ENCODE peak calls at places on chromosomes 4 and X, in ten cellular contexts. W, R, J, T, Z, S, Y, M, F and L are unnamed samples.

GRCh38 chr4:23084559-23085248 is 392.0 kb downstream of the GBA3 start:
- DNase-seq in W (no peak), R (no peak), J (no peak), T (no peak), Z (peak), S (no peak), Y (no peak), M (no peak), F (no peak), L (no peak)

GRCh38 chr4:107164962-107165361 is 128.8 kb upstream of the DKK2 start:
- DNase-seq in W (no peak), R (no peak), J (no peak), T (no peak), Z (no peak), S (no peak), Y (no peak), M (no peak), F (no peak), L (no peak)

GRCh38 chr4:128917781-128918180 is 108.3 kb downstream of the JADE1 start:
- DNase-seq in W (no peak), R (no peak), J (peak), T (no peak), Z (no peak), S (no peak), Y (no peak), M (no peak), F (no peak), L (no peak)

GRCh38 chr4:113059783-113060182 is 10.3 kb downstream of the ANK2 start:
- DNase-seq in W (no peak), R (no peak), J (no peak), T (no peak), Z (no peak), S (no peak), Y (no peak), M (no peak), F (no peak), L (no peak)

GRCh38 chrX:21932277-21932996 is 8.1 kb upstream of the SMS start:
- DNase-seq in W (peak), R (no peak), J (no peak), T (no peak), Z (no peak), S (no peak), Y (no peak), M (no peak), F (no peak), L (no peak)

GRCh38 chr4:144189121-144189520 is 48.6 kb upstream of the GYPA start:
- DNase-seq in W (no peak), R (no peak), J (no peak), T (no peak), Z (no peak), S (no peak), Y (no peak), M (no peak), F (no peak), L (no peak)

GRCh38 chr4:41977709-41978108 is 3.8 kb upstream of the DCAF4L1 start:
- DNase-seq in W (peak), R (no peak), J (no peak), T (no peak), Z (no peak), S (no peak), Y (no peak), M (no peak), F (no peak), L (no peak)

GRCh38 chrX:123738378-123738955 is 5.6 kb upstream of the THOC2 start:
- DNase-seq in W (no peak), R (no peak), J (no peak), T (no peak), Z (no peak), S (no peak), Y (no peak), M (no peak), F (no peak), L (no peak)

GRCh38 chrX:20974326-20974725 is 399.9 kb upstream of the CNKSR2 start:
- DNase-seq in W (no peak), R (no peak), J (no peak), T (no peak), Z (no peak), S (no peak), Y (no peak), M (no peak), F (no peak), L (no peak)

GRCh38 chrX:30865020-30865419 is 24.0 kb downstream of the TAB3 start:
- DNase-seq in W (no peak), R (no peak), J (peak), T (no peak), Z (peak), S (no peak), Y (peak), M (no peak), F (no peak), L (no peak)

DNA sequence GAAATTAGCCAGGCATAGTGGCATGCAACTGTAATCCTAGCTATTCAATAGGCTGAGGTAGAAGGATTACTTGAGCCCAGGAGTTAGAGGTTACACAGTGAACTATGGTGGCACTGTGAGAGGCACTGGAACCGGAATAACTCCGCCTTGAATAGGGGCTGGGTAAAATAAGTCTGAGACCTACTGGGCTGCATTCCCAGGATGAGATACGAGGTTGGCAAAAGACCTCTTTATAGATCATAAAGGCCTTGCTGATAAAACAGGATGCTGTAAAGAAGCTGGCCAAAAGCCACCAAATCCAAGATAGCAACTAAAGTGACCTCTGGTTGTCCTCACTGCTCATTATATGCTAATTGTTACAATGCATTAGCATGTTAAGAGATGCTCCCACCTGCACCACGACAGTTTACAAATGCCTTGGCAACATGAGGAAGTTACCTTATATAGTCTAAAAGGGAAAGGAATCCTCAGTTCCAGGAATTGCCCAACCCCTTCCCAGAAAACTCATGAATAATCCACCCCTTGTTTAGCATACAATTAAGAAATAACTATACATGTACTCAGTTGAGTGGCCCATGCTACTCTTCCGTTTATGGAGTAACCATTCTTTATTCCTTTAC is 88.6 kb downstream of the CENPC start:
- DNase-seq in W (no peak), R (no peak), J (no peak), T (no peak), Z (no peak), S (no peak), Y (no peak), M (no peak), F (no peak), L (no peak)
- TF ChIP-seq CTCF in W (no peak), R (no peak), J (no peak), T (no peak), Z (no peak), S (no peak), Y (no peak), M (no peak), F (no peak), L (no peak)

GRCh38 chr4:173827707-173828106 is 297.7 kb upstream of the HAND2 start:
- DNase-seq in W (no peak), R (no peak), J (no peak), T (no peak), Z (peak), S (no peak), Y (no peak), M (no peak), F (no peak), L (no peak)
- TF ChIP-seq CTCF in W (no peak), R (no peak), J (no peak), T (no peak), Z (peak), S (no peak), Y (no peak), M (no peak), F (no peak), L (peak)

GRCh38 chr4:88497859-88498409 is 25.6 kb downstream of the PYURF start:
- DNase-seq in W (no peak), R (no peak), J (no peak), T (no peak), Z (no peak), S (no peak), Y (no peak), M (no peak), F (no peak), L (no peak)
- TF ChIP-seq CTCF in W (no peak), R (no peak), J (no peak), T (no peak), Z (no peak), S (no peak), Y (no peak), M (no peak), F (no peak), L (no peak)

DNA sequence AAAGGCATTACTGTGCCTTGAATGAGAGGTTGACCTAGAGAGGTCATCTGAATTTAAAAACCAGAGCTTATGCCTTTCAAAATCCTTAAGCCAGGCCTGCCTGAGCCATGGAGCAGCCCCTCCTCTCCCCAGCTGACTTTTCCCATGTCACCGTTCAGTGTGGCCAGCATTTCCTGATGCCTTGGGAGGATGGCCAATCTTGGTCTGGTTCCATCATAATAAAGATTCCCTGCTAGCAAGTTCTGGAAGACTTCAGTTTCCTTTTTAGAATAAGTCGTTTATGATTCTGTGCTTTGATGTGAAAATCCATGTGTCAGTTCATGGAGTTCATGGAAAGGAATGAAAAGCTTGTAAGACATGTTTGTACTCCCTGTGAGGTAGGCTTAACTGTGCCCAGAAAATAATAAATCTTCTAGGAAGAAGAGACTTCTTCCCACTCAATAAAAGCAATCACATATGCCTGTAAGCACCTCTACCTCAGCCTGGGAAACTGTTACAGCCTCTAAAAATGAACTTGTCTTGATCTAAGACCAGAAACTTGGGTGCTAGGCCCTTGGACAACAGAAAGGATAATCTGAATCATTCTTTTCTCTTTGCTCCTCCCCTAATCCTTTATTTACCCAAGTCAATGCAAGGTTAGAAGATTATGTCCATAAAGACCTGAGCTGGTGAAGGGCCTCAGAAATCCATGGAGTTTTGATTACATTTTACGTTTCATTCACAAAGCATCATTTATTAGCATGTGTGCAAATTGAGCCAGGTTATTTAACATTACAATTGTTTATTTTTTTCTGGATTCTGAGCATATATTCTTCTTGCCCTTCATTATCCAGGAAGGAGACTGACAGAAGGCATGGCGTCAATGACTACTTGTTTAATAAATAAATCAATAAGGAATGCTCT is 84.0 kb upstream of the TBC1D9 start:
- DNase-seq in W (peak), R (no peak), J (no peak), T (no peak), Z (peak), S (no peak), Y (no peak), M (no peak), F (no peak), L (no peak)
- TF ChIP-seq CTCF in W (no peak), R (no peak), J (no peak), T (no peak), Z (no peak), S (no peak), Y (no peak), M (no peak), F (no peak), L (no peak)

GRCh38 chrX:17531500-17531899 is 156.5 kb downstream of the NHS start:
- DNase-seq in W (no peak), R (no peak), J (no peak), T (no peak), Z (no peak), S (no peak), Y (no peak), M (no peak), F (no peak), L (no peak)

GRCh38 chrX:17537652-17538301 is 162.8 kb downstream of the NHS start:
- DNase-seq in W (no peak), R (peak), J (no peak), T (no peak), Z (peak), S (no peak), Y (no peak), M (no peak), F (no peak), L (no peak)

GRCh38 chrX:17529349-17529748 is 154.3 kb downstream of the NHS start:
- DNase-seq in W (no peak), R (no peak), J (no peak), T (no peak), Z (no peak), S (no peak), Y (no peak), M (no peak), F (no peak), L (no peak)

GRCh38 chrX:17535229-17535628 is 160.2 kb downstream of the NHS start:
- DNase-seq in W (peak), R (peak), J (peak), T (no peak), Z (peak), S (no peak), Y (no peak), M (no peak), F (no peak), L (no peak)
- TF ChIP-seq CTCF in W (peak), R (peak), J (no peak), T (no peak), Z (peak), S (peak), Y (peak), M (no peak), F (no peak), L (peak)

GRCh38 chrX:2576793-2577192 is 76.0 kb upstream of the DHRSX start:
- DNase-seq in W (no peak), R (no peak), J (no peak), T (no peak), Z (no peak), S (no peak), Y (no peak), M (no peak), F (no peak), L (no peak)
- TF ChIP-seq CTCF in W (no peak), R (no peak), J (no peak), T (no peak), Z (no peak), S (no peak), Y (no peak), M (no peak), F (no peak), L (no peak)

DNA sequence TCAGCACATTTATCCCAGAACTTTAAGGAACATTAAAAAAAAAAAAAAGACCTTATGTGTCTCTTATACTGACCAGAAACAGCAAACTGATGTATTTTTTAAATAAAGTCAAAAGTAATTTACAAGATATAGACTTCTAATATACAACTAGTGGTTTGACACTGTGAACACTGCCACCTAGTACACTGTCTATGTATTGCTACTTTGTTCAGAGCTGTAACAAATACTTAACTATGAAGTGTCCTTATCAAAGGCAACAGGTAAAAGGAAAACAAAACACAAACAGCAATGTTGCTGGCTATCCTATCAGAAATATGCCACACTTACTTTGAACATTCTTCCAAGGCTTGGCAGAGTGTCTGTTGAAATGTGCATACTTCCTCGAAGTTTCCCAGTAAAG is 60.4 kb downstream of the CD40LG start:
- DNase-seq in W (peak), R (no peak), J (no peak), T (no peak), Z (peak), S (no peak), Y (no peak), M (no peak), F (no peak), L (no peak)
- TF ChIP-seq CTCF in W (peak), R (peak), J (no peak), T (no peak), Z (peak), S (peak), Y (peak), M (no peak), F (peak), L (peak)

DNA sequence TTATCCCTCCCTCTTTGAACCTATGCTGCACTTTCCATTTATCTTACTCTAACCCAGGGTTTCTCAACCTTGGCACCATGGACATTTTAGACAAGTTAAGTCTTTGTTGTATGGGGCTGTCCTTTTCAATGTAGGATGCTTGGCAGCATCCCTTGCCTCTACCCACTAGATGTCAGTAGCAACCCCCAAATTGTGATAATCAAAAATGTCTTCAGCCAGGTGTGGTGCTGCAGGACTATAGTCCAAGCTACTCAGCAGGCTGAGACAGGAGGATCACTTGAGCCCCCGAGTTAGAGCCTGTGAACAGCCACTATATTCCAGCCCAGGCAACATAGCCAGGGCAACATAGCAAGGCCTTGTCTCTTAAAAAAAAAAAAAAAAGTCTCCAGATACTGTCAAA is 7.0 kb downstream of the LRCH2 start:
- DNase-seq in W (peak), R (peak), J (no peak), T (no peak), Z (peak), S (no peak), Y (no peak), M (no peak), F (no peak), L (no peak)
- TF ChIP-seq CTCF in W (peak), R (no peak), J (no peak), T (no peak), Z (peak), S (no peak), Y (peak), M (no peak), F (no peak), L (peak)